ENCODE peak calls at places on chromosomes 16 and 17, in seven cellular contexts. V is epithelial cell of esophagus, Z is GM03348, F is endodermal cell, M is anterior cingulate cortex, G is nephron progenitor cell, D is upper lobe of right lung. T is an unnamed sample.

GRCh38 chr17:70420876-70421445 is 251.6 kb downstream of the KCNJ2 start:
- DNase-seq in D (no peak), G (no peak), Z (no peak), M (no peak), F (no peak), V (peak), T (no peak)

GRCh38 chr17:81217531-81217930 is 5.2 kb downstream of the CEP131 start:
- DNase-seq in M (no peak), Z (no peak), V (no peak), D (no peak), G (no peak), F (no peak), T (no peak)

GRCh38 chr16:11333696-11334095 is 11.6 kb upstream of the RMI2 start:
- DNase-seq in M (no peak), D (no peak), G (peak), Z (no peak), V (peak), F (no peak), T (no peak)

GRCh38 chr16:88938933-88939813 is 37.8 kb downstream of the CBFA2T3 start:
- DNase-seq in G (no peak), V (no peak), F (no peak), D (no peak), Z (peak), M (no peak), T (no peak)

GRCh38 chr17:1331708-1332107 is 52.2 kb downstream of the TRARG1 start:
- DNase-seq in Z (no peak), D (peak), F (no peak), M (no peak), G (no peak), V (no peak), T (peak)

GRCh38 chr16:7615565-7615964 is 282.9 kb downstream of the RBFOX1 start:
- DNase-seq in M (no peak), V (no peak), G (no peak), F (no peak), D (no peak), Z (no peak), T (no peak)

GRCh38 chr16:28309811-28310311 is 17.5 kb downstream of the SBK1 start:
- DNase-seq in G (no peak), Z (no peak), M (no peak), V (no peak), D (peak), F (no peak), T (no peak)

GRCh38 chr16:2912330-2913199 is 834 bp downstream of the FLYWCH1 start:
- DNase-seq in D (peak), G (peak), Z (peak), V (peak), F (peak), M (peak), T (no peak)

GRCh38 chr17:77847211-77848085 is 111.1 kb upstream of the TNRC6C start:
- DNase-seq in M (no peak), G (no peak), F (no peak), D (peak), V (no peak), Z (no peak), T (no peak)